ENCODE peak calls at places on chromosomes 7 and 10, in five cellular contexts. Q, Z, E, O and F are unnamed samples.

GRCh38 chr7:55877308-55877707 is 9.9 kb upstream of the ZNF713 start:
- DNase-seq in Q (no peak), Z (no peak), E (no peak), O (no peak), F (no peak)

GRCh38 chr7:101172005-101172853 is 6.9 kb upstream of the VGF start:
- DNase-seq in Q (no peak), Z (no peak), E (no peak), O (no peak), F (no peak)

GRCh38 chr7:97155897-97156418 is 38.5 kb downstream of the SDHAF3 start:
- DNase-seq in Q (no peak), Z (no peak), E (no peak), O (no peak), F (no peak)

GRCh38 chr10:25815999-25816768 is 117.8 kb upstream of the MYO3A start:
- DNase-seq in Q (no peak), Z (peak), E (no peak), O (peak), F (no peak)

GRCh38 chr10:79127151-79127961 is 58.6 kb downstream of the ZMIZ1 start:
- DNase-seq in Q (peak), Z (peak), E (peak), O (peak), F (peak)

GRCh38 chr10:120420421-120420820 is 36.6 kb upstream of the PLPP4 start:
- DNase-seq in Q (no peak), Z (no peak), E (no peak), O (peak), F (no peak)

GRCh38 chr7:142879060-142879459 is 6.5 kb downstream of the TRPV6 start:
- DNase-seq in Q (no peak), Z (no peak), E (no peak), O (no peak), F (no peak)

GRCh38 chr7:95089414-95089813 is 182.0 kb downstream of the PPP1R9A start:
- DNase-seq in Q (no peak), Z (no peak), E (no peak), O (no peak), F (no peak)

GRCh38 chr10:42980553-42981357 is 96.1 kb upstream of the RET start:
- DNase-seq in Q (no peak), Z (no peak), E (no peak), O (no peak), F (no peak)

GRCh38 chr10:122310311-122311050 is 39.4 kb downstream of the BTBD16 start:
- DNase-seq in Q (peak), Z (peak), E (no peak), O (peak), F (peak)

GRCh38 chr7:51069411-51070083 is 247.1 kb downstream of the COBL start:
- DNase-seq in Q (no peak), Z (peak), E (no peak), O (peak), F (no peak)

GRCh38 chr10:63605568-63605967 is 84.4 kb downstream of the REEP3 start:
- DNase-seq in Q (no peak), Z (no peak), E (no peak), O (no peak), F (peak)

GRCh38 chr10:11204355-11204879 is 186.7 kb downstream of the CELF2 start:
- DNase-seq in Q (no peak), Z (no peak), E (no peak), O (no peak), F (peak)

GRCh38 chr10:47230482-47230881 is 69.5 kb upstream of the GDF10 start:
- DNase-seq in Q (no peak), Z (no peak), E (peak), O (no peak), F (no peak)

GRCh38 chr7:113784317-113784716 is 134.5 kb downstream of the PPP1R3A start:
- DNase-seq in Q (no peak), Z (no peak), E (no peak), O (no peak), F (no peak)

GRCh38 chr7:112965506-112965905 is 121.1 kb downstream of the GPR85 start:
- DNase-seq in Q (no peak), Z (no peak), E (no peak), O (no peak), F (no peak)

GRCh38 chr10:93722550-93722949 is 20.2 kb upstream of the FRA10AC1 start:
- DNase-seq in Q (no peak), Z (no peak), E (no peak), O (no peak), F (no peak)

GRCh38 chr10:16832351-16833080 is 15.3 kb upstream of the RSU1 start:
- DNase-seq in Q (peak), Z (peak), E (no peak), O (peak), F (peak)

GRCh38 chr10:129404091-129404490 is 63.0 kb upstream of the MGMT start:
- DNase-seq in Q (no peak), Z (no peak), E (no peak), O (no peak), F (no peak)

GRCh38 chr10:50627443-50627842 is 3.7 kb upstream of the SGMS1 start:
- DNase-seq in Q (no peak), Z (no peak), E (no peak), O (no peak), F (no peak)

GRCh38 chr10:8054498-8055407 is at the start of gene GATA3:
- DNase-seq in Q (peak), Z (peak), E (peak), O (peak), F (no peak)

GRCh38 chr7:112204072-112204775 is 2.0 kb downstream of the DOCK4 start:
- DNase-seq in Q (peak), Z (peak), E (no peak), O (no peak), F (peak)

GRCh38 chr10:48683424-48683823 is 1.2 kb upstream of the WDFY4 start:
- DNase-seq in Q (no peak), Z (no peak), E (no peak), O (no peak), F (no peak)

GRCh38 chr7:66353547-66353946 is 148.4 kb downstream of the TPST1 start:
- DNase-seq in Q (peak), Z (peak), E (no peak), O (no peak), F (peak)

GRCh38 chr7:30430300-30430699 is 48.3 kb downstream of the NOD1 start:
- DNase-seq in Q (peak), Z (peak), E (no peak), O (no peak), F (peak)

GRCh38 chr10:78672898-78673297 is 395.9 kb upstream of the ZMIZ1 start:
- DNase-seq in Q (no peak), Z (no peak), E (no peak), O (peak), F (peak)

GRCh38 chr10:29555746-29556481 is 78.9 kb downstream of the SVIL start:
- DNase-seq in Q (peak), Z (peak), E (no peak), O (peak), F (peak)

GRCh38 chr10:131930150-131930549 is 29.3 kb downstream of the PPP2R2D start:
- DNase-seq in Q (no peak), Z (no peak), E (peak), O (no peak), F (no peak)

GRCh38 chr7:151150388-151150787 is 17.1 kb downstream of the GBX1 start:
- DNase-seq in Q (no peak), Z (no peak), E (no peak), O (no peak), F (no peak)

GRCh38 chr10:43265799-43266721 is 805 bp downstream of the RASGEF1A start:
- DNase-seq in Q (no peak), Z (no peak), E (peak), O (no peak), F (no peak)

GRCh38 chr10:317219-317868 is 182.1 kb downstream of the ZMYND11 start:
- DNase-seq in Q (peak), Z (peak), E (peak), O (peak), F (peak)

GRCh38 chr10:101236376-101237079 is 7.3 kb upstream of the LBX1 start:
- DNase-seq in Q (peak), Z (no peak), E (no peak), O (no peak), F (no peak)

GRCh38 chr7:786472-787255 is 45.6 kb upstream of the SUN1 start:
- DNase-seq in Q (peak), Z (peak), E (peak), O (peak), F (peak)

DNA sequence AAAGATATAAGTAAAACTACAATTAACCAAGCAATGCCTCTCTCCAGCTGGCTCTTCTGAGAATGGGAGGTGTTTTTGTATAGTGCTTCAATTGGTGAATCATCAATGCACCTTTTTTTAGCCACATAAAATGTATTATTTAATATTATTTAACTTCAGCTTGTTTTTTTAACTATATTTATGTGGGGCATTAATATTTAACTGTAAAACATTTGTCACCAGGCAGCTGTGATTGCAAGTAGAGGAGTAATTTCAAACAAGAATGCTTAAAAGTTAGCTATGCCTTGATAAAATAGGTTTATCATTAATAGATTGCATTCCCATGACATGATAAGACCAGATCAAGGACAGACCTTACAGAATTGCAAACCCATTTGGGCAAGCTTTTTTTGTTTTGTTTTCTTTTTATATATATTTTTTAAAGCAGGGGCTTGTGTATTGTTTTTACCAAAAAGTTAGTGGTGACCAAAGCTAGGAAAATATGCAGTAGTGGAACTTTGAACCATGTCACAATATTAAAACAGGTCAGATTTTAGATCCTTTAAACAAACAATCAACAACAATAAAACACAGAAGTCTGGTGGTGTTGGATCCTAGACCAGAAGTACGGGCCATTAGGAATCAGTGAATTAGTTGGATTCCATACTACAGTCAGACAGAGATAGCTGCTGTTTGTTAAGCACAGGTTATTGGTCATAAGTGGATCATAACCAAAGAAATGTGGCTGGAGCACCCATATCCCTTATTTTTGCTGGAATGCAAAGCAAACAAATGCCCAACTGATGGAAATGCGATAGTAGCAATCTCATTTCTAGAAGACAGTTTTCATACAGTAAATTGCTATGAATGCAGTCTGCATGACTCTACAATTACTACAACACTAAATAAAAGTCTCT is 2.9 kb downstream of the CAV2 start:
- DNase-seq in Q (no peak), Z (no peak), E (no peak), O (no peak), F (no peak)
- H3K4me3 ChIP-seq in Q (no peak), Z (no peak), E (peak), O (peak), F (no peak)

DNA sequence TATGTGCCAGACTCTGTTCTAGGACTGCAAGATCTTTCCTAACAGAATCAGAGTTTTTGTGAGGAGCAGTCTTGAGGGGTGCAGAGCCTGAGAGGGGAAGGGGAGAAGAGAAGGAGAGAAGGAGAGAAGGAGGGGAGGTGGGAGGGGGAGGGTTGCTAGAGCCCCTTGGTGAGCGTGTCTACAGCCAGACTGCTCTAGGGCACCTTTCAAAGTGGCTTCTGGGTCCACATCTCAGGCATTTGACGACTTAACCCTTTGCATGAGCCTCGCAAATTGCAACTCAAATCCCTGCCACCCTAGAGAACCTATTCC is 31.1 kb upstream of the LEP start:
- DNase-seq in Q (no peak), Z (no peak), E (no peak), O (no peak), F (no peak)
- TF ChIP-seq CTCF in Q (no peak), Z (no peak), E (no peak), O (no peak), F (no peak)

GRCh38 chr7:155372782-155373358 is 75.2 kb downstream of the INSIG1 start:
- DNase-seq in Q (no peak), Z (no peak), E (no peak), O (no peak), F (no peak)
- H3K4me3 ChIP-seq in Q (no peak), Z (no peak), E (no peak), O (no peak), F (no peak)

DNA sequence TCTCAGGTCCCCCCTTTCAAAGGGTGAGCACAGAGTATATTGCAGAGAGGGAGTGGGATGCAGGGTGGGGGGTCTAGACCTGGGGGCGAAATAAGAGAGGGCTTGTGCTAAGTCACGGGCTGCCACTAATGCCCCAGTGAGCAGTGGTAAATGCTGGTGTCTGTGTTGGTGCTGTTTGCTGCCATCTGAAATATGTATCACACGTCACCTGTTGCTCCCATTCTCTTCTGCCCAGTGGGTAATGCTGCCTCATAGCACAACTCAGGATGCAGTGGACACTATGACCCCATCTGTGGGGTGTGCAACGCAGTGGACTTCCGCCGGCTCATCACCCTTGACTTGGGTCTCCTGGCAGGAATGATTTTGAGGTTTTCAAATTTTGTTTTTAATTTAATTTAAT is 2.6 kb downstream of the STOX1 start:
- DNase-seq in Q (no peak), Z (no peak), E (no peak), O (no peak), F (no peak)
- TF ChIP-seq CTCF in Q (no peak), Z (no peak), E (no peak), O (no peak), F (no peak)